ENCODE peak calls at places on chromosome 1, in nine cellular contexts. One of them, this sample, is unnamed.

GRCh38 chr1:244012232-244012631 is 38.9 kb upstream of the ZBTB18 start:
- DNase-seq in A549: no peak
- DNase-seq in activated naive CD4-positive, alpha-beta T cell: no peak
- DNase-seq in NCI-H2171 treated with DMSO at 0.1 percent for 48 hours: no peak
- DNase-seq in progenitor cell of endocrine pancreas: no peak
- DNase-seq in CMK: no peak
- DNase-seq in WTC11: no peak
- DNase-seq in DMS153: peak
- DNase-seq in OCI-LY7: no peak
- DNase-seq in this sample: no peak

GRCh38 chr1:228037401-228038386 is 30.9 kb downstream of the WNT3A start:
- DNase-seq in OCI-LY7: no peak
- DNase-seq in progenitor cell of endocrine pancreas: no peak
- DNase-seq in A549: no peak
- DNase-seq in activated naive CD4-positive, alpha-beta T cell: no peak
- DNase-seq in DMS153: no peak
- DNase-seq in NCI-H2171 treated with DMSO at 0.1 percent for 48 hours: no peak
- DNase-seq in CMK: no peak
- DNase-seq in WTC11: peak
- DNase-seq in this sample: no peak

GRCh38 chr1:95002657-95003432 is 69.9 kb downstream of the ALG14 start:
- DNase-seq in progenitor cell of endocrine pancreas: no peak
- DNase-seq in A549: no peak
- DNase-seq in DMS153: no peak
- DNase-seq in WTC11: no peak
- DNase-seq in CMK: no peak
- DNase-seq in NCI-H2171 treated with DMSO at 0.1 percent for 48 hours: no peak
- DNase-seq in OCI-LY7: no peak
- DNase-seq in activated naive CD4-positive, alpha-beta T cell: no peak
- DNase-seq in this sample: no peak

GRCh38 chr1:227764019-227764391 is 28.8 kb downstream of the SNAP47 start:
- DNase-seq in NCI-H2171 treated with DMSO at 0.1 percent for 48 hours: no peak
- DNase-seq in CMK: no peak
- DNase-seq in DMS153: no peak
- DNase-seq in progenitor cell of endocrine pancreas: no peak
- DNase-seq in OCI-LY7: no peak
- DNase-seq in activated naive CD4-positive, alpha-beta T cell: no peak
- DNase-seq in A549: peak
- DNase-seq in WTC11: no peak
- DNase-seq in this sample: no peak

GRCh38 chr1:7896994-7897393 is 43.6 kb downstream of the TNFRSF9 start:
- DNase-seq in A549: no peak
- DNase-seq in OCI-LY7: no peak
- DNase-seq in progenitor cell of endocrine pancreas: no peak
- DNase-seq in NCI-H2171 treated with DMSO at 0.1 percent for 48 hours: no peak
- DNase-seq in CMK: no peak
- DNase-seq in WTC11: no peak
- DNase-seq in activated naive CD4-positive, alpha-beta T cell: no peak
- DNase-seq in DMS153: no peak
- DNase-seq in this sample: no peak

GRCh38 chr1:1618396-1619068 is 3.2 kb downstream of the MIB2 start:
- DNase-seq in WTC11: no peak
- DNase-seq in OCI-LY7: no peak
- DNase-seq in activated naive CD4-positive, alpha-beta T cell: no peak
- DNase-seq in DMS153: no peak
- DNase-seq in A549: no peak
- DNase-seq in progenitor cell of endocrine pancreas: no peak
- DNase-seq in NCI-H2171 treated with DMSO at 0.1 percent for 48 hours: no peak
- DNase-seq in CMK: no peak
- DNase-seq in this sample: no peak

GRCh38 chr1:20666804-20667203 is 5.6 kb upstream of the DDOST start:
- DNase-seq in progenitor cell of endocrine pancreas: no peak
- DNase-seq in activated naive CD4-positive, alpha-beta T cell: no peak
- DNase-seq in OCI-LY7: peak
- DNase-seq in NCI-H2171 treated with DMSO at 0.1 percent for 48 hours: peak
- DNase-seq in CMK: peak
- DNase-seq in WTC11: no peak
- DNase-seq in A549: peak
- DNase-seq in DMS153: no peak
- DNase-seq in this sample: peak

GRCh38 chr1:103496014-103496635 is 29.4 kb upstream of the RNPC3 start:
- DNase-seq in activated naive CD4-positive, alpha-beta T cell: no peak
- DNase-seq in DMS153: no peak
- DNase-seq in OCI-LY7: no peak
- DNase-seq in WTC11: no peak
- DNase-seq in A549: no peak
- DNase-seq in NCI-H2171 treated with DMSO at 0.1 percent for 48 hours: no peak
- DNase-seq in progenitor cell of endocrine pancreas: no peak
- DNase-seq in CMK: no peak
- DNase-seq in this sample: no peak

GRCh38 chr1:215484111-215484914 is 82.8 kb upstream of the KCTD3 start:
- DNase-seq in NCI-H2171 treated with DMSO at 0.1 percent for 48 hours: no peak
- DNase-seq in OCI-LY7: no peak
- DNase-seq in progenitor cell of endocrine pancreas: no peak
- DNase-seq in CMK: no peak
- DNase-seq in DMS153: no peak
- DNase-seq in activated naive CD4-positive, alpha-beta T cell: no peak
- DNase-seq in A549: no peak
- DNase-seq in WTC11: no peak
- DNase-seq in this sample: no peak

GRCh38 chr1:33152685-33153432 is 29.0 kb downstream of the TRIM62 start:
- DNase-seq in progenitor cell of endocrine pancreas: no peak
- DNase-seq in OCI-LY7: peak
- DNase-seq in CMK: no peak
- DNase-seq in DMS153: peak
- DNase-seq in A549: no peak
- DNase-seq in activated naive CD4-positive, alpha-beta T cell: no peak
- DNase-seq in NCI-H2171 treated with DMSO at 0.1 percent for 48 hours: peak
- DNase-seq in WTC11: peak
- DNase-seq in this sample: no peak

GRCh38 chr1:35264861-35265260 is 3.6 kb upstream of the ZMYM4 start:
- DNase-seq in WTC11: no peak
- DNase-seq in activated naive CD4-positive, alpha-beta T cell: no peak
- DNase-seq in NCI-H2171 treated with DMSO at 0.1 percent for 48 hours: no peak
- DNase-seq in A549: peak
- DNase-seq in DMS153: peak
- DNase-seq in progenitor cell of endocrine pancreas: no peak
- DNase-seq in CMK: no peak
- DNase-seq in OCI-LY7: no peak
- DNase-seq in this sample: no peak

GRCh38 chr1:19432943-19433609 is 52.3 kb downstream of the CAPZB start:
- DNase-seq in A549: no peak
- DNase-seq in DMS153: no peak
- DNase-seq in NCI-H2171 treated with DMSO at 0.1 percent for 48 hours: peak
- DNase-seq in activated naive CD4-positive, alpha-beta T cell: no peak
- DNase-seq in WTC11: no peak
- DNase-seq in OCI-LY7: no peak
- DNase-seq in progenitor cell of endocrine pancreas: no peak
- DNase-seq in CMK: no peak
- DNase-seq in this sample: no peak

GRCh38 chr1:107138166-107138565 is 2.7 kb upstream of the NTNG1 start:
- DNase-seq in NCI-H2171 treated with DMSO at 0.1 percent for 48 hours: no peak
- DNase-seq in WTC11: no peak
- DNase-seq in progenitor cell of endocrine pancreas: no peak
- DNase-seq in DMS153: no peak
- DNase-seq in OCI-LY7: no peak
- DNase-seq in A549: no peak
- DNase-seq in CMK: no peak
- DNase-seq in activated naive CD4-positive, alpha-beta T cell: no peak
- DNase-seq in this sample: no peak

GRCh38 chr1:31788138-31788824 is 24.1 kb upstream of the ADGRB2 start:
- DNase-seq in CMK: peak
- DNase-seq in WTC11: peak
- DNase-seq in activated naive CD4-positive, alpha-beta T cell: peak
- DNase-seq in NCI-H2171 treated with DMSO at 0.1 percent for 48 hours: peak
- DNase-seq in A549: peak
- DNase-seq in progenitor cell of endocrine pancreas: peak
- DNase-seq in DMS153: peak
- DNase-seq in OCI-LY7: peak
- DNase-seq in this sample: peak

GRCh38 chr1:222750651-222751050 is 13.6 kb downstream of the FAM177B start:
- DNase-seq in CMK: no peak
- DNase-seq in activated naive CD4-positive, alpha-beta T cell: no peak
- DNase-seq in WTC11: no peak
- DNase-seq in A549: no peak
- DNase-seq in DMS153: no peak
- DNase-seq in progenitor cell of endocrine pancreas: no peak
- DNase-seq in OCI-LY7: peak
- DNase-seq in NCI-H2171 treated with DMSO at 0.1 percent for 48 hours: no peak
- DNase-seq in this sample: no peak

GRCh38 chr1:58460469-58460868 is 86.1 kb downstream of the OMA1 start:
- DNase-seq in OCI-LY7: no peak
- DNase-seq in A549: no peak
- DNase-seq in NCI-H2171 treated with DMSO at 0.1 percent for 48 hours: no peak
- DNase-seq in DMS153: no peak
- DNase-seq in progenitor cell of endocrine pancreas: no peak
- DNase-seq in activated naive CD4-positive, alpha-beta T cell: no peak
- DNase-seq in WTC11: no peak
- DNase-seq in CMK: no peak
- DNase-seq in this sample: no peak

GRCh38 chr1:143691400-143691891 is 280.3 kb downstream of the FAM72C start:
- DNase-seq in NCI-H2171 treated with DMSO at 0.1 percent for 48 hours: no peak
- DNase-seq in CMK: no peak
- DNase-seq in progenitor cell of endocrine pancreas: no peak
- DNase-seq in DMS153: no peak
- DNase-seq in A549: peak
- DNase-seq in WTC11: no peak
- DNase-seq in OCI-LY7: no peak
- DNase-seq in activated naive CD4-positive, alpha-beta T cell: no peak
- DNase-seq in this sample: no peak

GRCh38 chr1:52920791-52921291 is 699 bp downstream of the ECHDC2 start:
- DNase-seq in activated naive CD4-positive, alpha-beta T cell: no peak
- DNase-seq in OCI-LY7: no peak
- DNase-seq in A549: no peak
- DNase-seq in WTC11: no peak
- DNase-seq in CMK: no peak
- DNase-seq in progenitor cell of endocrine pancreas: no peak
- DNase-seq in NCI-H2171 treated with DMSO at 0.1 percent for 48 hours: no peak
- DNase-seq in DMS153: no peak
- DNase-seq in this sample: no peak

GRCh38 chr1:203968728-203969127 is 104.2 kb upstream of the SOX13 start:
- DNase-seq in CMK: no peak
- DNase-seq in A549: no peak
- DNase-seq in DMS153: no peak
- DNase-seq in OCI-LY7: no peak
- DNase-seq in progenitor cell of endocrine pancreas: no peak
- DNase-seq in WTC11: no peak
- DNase-seq in NCI-H2171 treated with DMSO at 0.1 percent for 48 hours: no peak
- DNase-seq in activated naive CD4-positive, alpha-beta T cell: no peak
- DNase-seq in this sample: no peak

GRCh38 chr1:213474054-213474453 is 423.0 kb downstream of the RPS6KC1 start:
- DNase-seq in WTC11: no peak
- DNase-seq in activated naive CD4-positive, alpha-beta T cell: no peak
- DNase-seq in CMK: no peak
- DNase-seq in progenitor cell of endocrine pancreas: no peak
- DNase-seq in NCI-H2171 treated with DMSO at 0.1 percent for 48 hours: no peak
- DNase-seq in OCI-LY7: no peak
- DNase-seq in A549: no peak
- DNase-seq in DMS153: no peak
- DNase-seq in this sample: no peak

GRCh38 chr1:194466706-194467105 is 1280.3 kb upstream of the B3GALT2 start:
- DNase-seq in NCI-H2171 treated with DMSO at 0.1 percent for 48 hours: peak
- DNase-seq in OCI-LY7: no peak
- DNase-seq in activated naive CD4-positive, alpha-beta T cell: no peak
- DNase-seq in CMK: no peak
- DNase-seq in progenitor cell of endocrine pancreas: no peak
- DNase-seq in A549: no peak
- DNase-seq in DMS153: no peak
- DNase-seq in WTC11: no peak
- DNase-seq in this sample: no peak

GRCh38 chr1:186880982-186881381 is 52.2 kb downstream of the PLA2G4A start:
- DNase-seq in activated naive CD4-positive, alpha-beta T cell: no peak
- DNase-seq in WTC11: no peak
- DNase-seq in CMK: no peak
- DNase-seq in A549: no peak
- DNase-seq in NCI-H2171 treated with DMSO at 0.1 percent for 48 hours: no peak
- DNase-seq in OCI-LY7: no peak
- DNase-seq in DMS153: no peak
- DNase-seq in progenitor cell of endocrine pancreas: no peak
- DNase-seq in this sample: no peak

GRCh38 chr1:39170731-39171375 is 33.6 kb upstream of the MACF1 start:
- DNase-seq in OCI-LY7: no peak
- DNase-seq in A549: no peak
- DNase-seq in activated naive CD4-positive, alpha-beta T cell: no peak
- DNase-seq in WTC11: peak
- DNase-seq in progenitor cell of endocrine pancreas: no peak
- DNase-seq in NCI-H2171 treated with DMSO at 0.1 percent for 48 hours: peak
- DNase-seq in CMK: no peak
- DNase-seq in DMS153: peak
- DNase-seq in this sample: peak

GRCh38 chr1:155651861-155652661 is 36.5 kb downstream of the YY1AP1 start:
- DNase-seq in progenitor cell of endocrine pancreas: no peak
- DNase-seq in NCI-H2171 treated with DMSO at 0.1 percent for 48 hours: peak
- DNase-seq in WTC11: no peak
- DNase-seq in A549: no peak
- DNase-seq in CMK: no peak
- DNase-seq in OCI-LY7: no peak
- DNase-seq in activated naive CD4-positive, alpha-beta T cell: no peak
- DNase-seq in DMS153: no peak
- DNase-seq in this sample: no peak

GRCh38 chr1:15919316-15919715 is 56.6 kb downstream of the ZBTB17 start:
- DNase-seq in activated naive CD4-positive, alpha-beta T cell: no peak
- DNase-seq in OCI-LY7: no peak
- DNase-seq in progenitor cell of endocrine pancreas: no peak
- DNase-seq in CMK: no peak
- DNase-seq in A549: no peak
- DNase-seq in NCI-H2171 treated with DMSO at 0.1 percent for 48 hours: no peak
- DNase-seq in DMS153: no peak
- DNase-seq in WTC11: no peak
- DNase-seq in this sample: no peak

GRCh38 chr1:58064281-58064680 is 482.2 kb downstream of the OMA1 start:
- DNase-seq in A549: no peak
- DNase-seq in CMK: no peak
- DNase-seq in activated naive CD4-positive, alpha-beta T cell: no peak
- DNase-seq in DMS153: no peak
- DNase-seq in WTC11: peak
- DNase-seq in NCI-H2171 treated with DMSO at 0.1 percent for 48 hours: no peak
- DNase-seq in progenitor cell of endocrine pancreas: no peak
- DNase-seq in OCI-LY7: no peak
- DNase-seq in this sample: no peak

GRCh38 chr1:232474821-232475220 is 155.1 kb downstream of the SIPA1L2 start:
- DNase-seq in progenitor cell of endocrine pancreas: no peak
- DNase-seq in OCI-LY7: no peak
- DNase-seq in CMK: no peak
- DNase-seq in A549: no peak
- DNase-seq in DMS153: no peak
- DNase-seq in NCI-H2171 treated with DMSO at 0.1 percent for 48 hours: no peak
- DNase-seq in WTC11: no peak
- DNase-seq in activated naive CD4-positive, alpha-beta T cell: no peak
- DNase-seq in this sample: no peak

GRCh38 chr1:8816306-8816705 is 1.1 kb downstream of the RERE start:
- DNase-seq in activated naive CD4-positive, alpha-beta T cell: no peak
- DNase-seq in DMS153: no peak
- DNase-seq in A549: no peak
- DNase-seq in OCI-LY7: peak
- DNase-seq in WTC11: no peak
- DNase-seq in NCI-H2171 treated with DMSO at 0.1 percent for 48 hours: no peak
- DNase-seq in CMK: no peak
- DNase-seq in progenitor cell of endocrine pancreas: no peak
- DNase-seq in this sample: no peak

GRCh38 chr1:110070282-110070967 is at the start of gene ALX3:
- DNase-seq in WTC11: peak
- DNase-seq in DMS153: no peak
- DNase-seq in NCI-H2171 treated with DMSO at 0.1 percent for 48 hours: no peak
- DNase-seq in progenitor cell of endocrine pancreas: no peak
- DNase-seq in CMK: no peak
- DNase-seq in A549: no peak
- DNase-seq in activated naive CD4-positive, alpha-beta T cell: no peak
- DNase-seq in OCI-LY7: no peak
- DNase-seq in this sample: no peak

GRCh38 chr1:26961826-26962225 is 1.6 kb upstream of the KDF1 start:
- DNase-seq in A549: peak
- DNase-seq in DMS153: no peak
- DNase-seq in WTC11: no peak
- DNase-seq in CMK: no peak
- DNase-seq in progenitor cell of endocrine pancreas: no peak
- DNase-seq in OCI-LY7: no peak
- DNase-seq in NCI-H2171 treated with DMSO at 0.1 percent for 48 hours: no peak
- DNase-seq in activated naive CD4-positive, alpha-beta T cell: no peak
- DNase-seq in this sample: no peak

GRCh38 chr1:164991763-164992162 is 364.8 kb downstream of the LMX1A start:
- DNase-seq in progenitor cell of endocrine pancreas: no peak
- DNase-seq in A549: no peak
- DNase-seq in CMK: no peak
- DNase-seq in activated naive CD4-positive, alpha-beta T cell: no peak
- DNase-seq in DMS153: no peak
- DNase-seq in WTC11: no peak
- DNase-seq in OCI-LY7: no peak
- DNase-seq in NCI-H2171 treated with DMSO at 0.1 percent for 48 hours: no peak
- DNase-seq in this sample: no peak

This sample was measured in SHP77.